ENCODE peak calls at places on chromosome 13, in eight cellular contexts. U is WTC11, L is left ventricle myocardium inferior, H is glutamatergic neuron, E is ascending aorta, X is AG04449, T is neural crest cell, C is uterus. P is an unnamed sample.

GRCh38 chr13:91313103-91313502 is 34.4 kb upstream of the MIR17HG start:
- DNase-seq in U (no peak), L (no peak), H (no peak), E (no peak), X (no peak), T (no peak), C (no peak), P (no peak)

GRCh38 chr13:73754241-73754640 is 380.0 kb downstream of the KLF12 start:
- DNase-seq in U (no peak), L (no peak), H (no peak), E (no peak), X (no peak), T (no peak), C (no peak), P (no peak)

GRCh38 chr13:50801087-50801931 is 42.2 kb downstream of the DLEU7 start:
- DNase-seq in U (peak), L (no peak), H (peak), E (no peak), X (peak), T (peak), C (peak), P (peak)

GRCh38 chr13:35822666-35823065 is 308.5 kb downstream of the DCLK1 start:
- DNase-seq in U (no peak), L (no peak), H (no peak), E (no peak), X (no peak), T (no peak), C (no peak), P (no peak)

GRCh38 chr13:110420626-110421025 is 113.5 kb downstream of the COL4A2 start:
- DNase-seq in U (no peak), L (no peak), H (no peak), E (no peak), X (no peak), T (no peak), C (no peak), P (no peak)

GRCh38 chr13:104301216-104301975 is 1235.2 kb upstream of the SLC10A2 start:
- DNase-seq in U (no peak), L (no peak), H (no peak), E (no peak), X (no peak), T (no peak), C (no peak), P (no peak)

GRCh38 chr13:100532090-100532766 is 56.4 kb downstream of the GGACT start:
- DNase-seq in U (no peak), L (no peak), H (no peak), E (no peak), X (no peak), T (no peak), C (no peak), P (no peak)

GRCh38 chr13:45882626-45883025 is 31.1 kb upstream of the SIAH3 start:
- DNase-seq in U (no peak), L (no peak), H (no peak), E (no peak), X (no peak), T (no peak), C (no peak), P (no peak)

GRCh38 chr13:45036206-45036605 is 46.9 kb downstream of the GPALPP1 start:
- DNase-seq in U (no peak), L (no peak), H (no peak), E (no peak), X (no peak), T (no peak), C (no peak), P (no peak)

GRCh38 chr13:32179708-32180107 is 135.5 kb downstream of the ZAR1L start:
- DNase-seq in U (no peak), L (no peak), H (no peak), E (no peak), X (no peak), T (no peak), C (no peak), P (no peak)

GRCh38 chr13:48161530-48162179 is 66.8 kb upstream of the MED4 start:
- DNase-seq in U (no peak), L (peak), H (no peak), E (peak), X (no peak), T (no peak), C (no peak), P (no peak)

GRCh38 chr13:50122465-50122864 is 107.2 kb downstream of the KCNRG start:
- DNase-seq in U (no peak), L (no peak), H (no peak), E (no peak), X (no peak), T (no peak), C (no peak), P (peak)

GRCh38 chr13:33446821-33447481 is 161.4 kb upstream of the STARD13 start:
- DNase-seq in U (no peak), L (no peak), H (no peak), E (no peak), X (no peak), T (no peak), C (no peak), P (no peak)

GRCh38 chr13:97241761-97242160 is 19.6 kb downstream of the MBNL2 start:
- DNase-seq in U (no peak), L (no peak), H (no peak), E (no peak), X (no peak), T (no peak), C (no peak), P (no peak)

GRCh38 chr13:106561551-106562170 is 6.3 kb downstream of the ARGLU1 start:
- DNase-seq in U (no peak), L (no peak), H (no peak), E (no peak), X (no peak), T (no peak), C (no peak), P (peak)

GRCh38 chr13:30551194-30551593 is 66.5 kb upstream of the USPL1 start:
- DNase-seq in U (no peak), L (no peak), H (no peak), E (no peak), X (no peak), T (no peak), C (no peak), P (peak)

GRCh38 chr13:51803018-51803417 is 945 bp downstream of the DHRS12 start:
- DNase-seq in U (no peak), L (no peak), H (no peak), E (no peak), X (no peak), T (no peak), C (no peak), P (no peak)

GRCh38 chr13:51804295-51805172 is 571 bp upstream of the DHRS12 start:
- DNase-seq in U (no peak), L (no peak), H (no peak), E (no peak), X (no peak), T (no peak), C (no peak), P (no peak)

GRCh38 chr13:51805313-51805712 is 1.4 kb upstream of the DHRS12 start:
- DNase-seq in U (no peak), L (no peak), H (no peak), E (no peak), X (no peak), T (no peak), C (no peak), P (no peak)

GRCh38 chr13:51802601-51803000 is 1.4 kb downstream of the DHRS12 start:
- DNase-seq in U (no peak), L (no peak), H (no peak), E (no peak), X (no peak), T (no peak), C (no peak), P (no peak)

DNA sequence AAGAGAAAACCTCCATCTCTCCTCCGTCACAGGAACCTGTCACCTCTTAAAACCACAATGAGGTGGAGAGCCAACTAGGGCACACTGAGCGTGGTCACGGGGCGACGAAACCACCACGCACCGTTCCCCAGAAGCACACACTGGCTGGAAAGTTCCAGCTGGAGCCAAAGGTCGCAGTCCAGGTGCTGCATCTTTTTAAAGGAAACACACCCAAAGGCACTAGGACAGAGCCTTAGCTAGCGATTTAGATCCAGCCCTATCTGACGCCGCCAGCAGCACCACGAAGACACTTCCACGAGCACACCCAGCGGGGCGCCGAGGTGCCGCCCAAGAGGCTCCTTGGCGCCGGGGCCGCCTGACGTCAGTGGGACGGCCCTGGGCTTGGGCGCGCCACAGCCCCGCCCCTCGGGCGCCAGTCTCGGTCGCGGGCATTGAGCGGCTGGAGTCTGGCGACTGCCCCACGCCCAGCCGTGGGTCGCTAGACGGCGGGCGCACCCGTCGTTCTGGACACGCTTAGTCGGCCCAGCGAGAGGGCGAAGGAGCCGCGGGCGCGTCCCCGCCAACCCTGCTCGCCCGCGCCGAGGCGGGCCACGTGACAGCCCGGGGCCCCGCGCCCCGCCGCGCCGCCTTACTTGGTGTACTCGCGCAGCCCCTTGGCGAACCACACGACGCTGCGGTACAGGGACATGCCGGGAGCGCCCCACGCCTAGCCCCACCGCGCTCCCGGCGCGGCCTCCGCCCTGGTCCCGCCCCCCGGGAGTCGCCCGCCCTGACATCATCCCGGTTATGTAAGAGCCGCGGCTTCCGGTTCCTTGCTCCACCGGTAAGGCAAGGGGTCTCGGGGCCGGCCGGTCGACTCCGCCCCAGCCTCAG is at the start of gene DHRS12:
- DNase-seq in U (peak), L (peak), H (peak), E (peak), X (no peak), T (peak), C (peak), P (peak)
- TF ChIP-seq CTCF in U (no peak), L (peak), H (no peak), E (no peak), X (no peak), T (no peak), C (no peak), P (no peak)

DNA sequence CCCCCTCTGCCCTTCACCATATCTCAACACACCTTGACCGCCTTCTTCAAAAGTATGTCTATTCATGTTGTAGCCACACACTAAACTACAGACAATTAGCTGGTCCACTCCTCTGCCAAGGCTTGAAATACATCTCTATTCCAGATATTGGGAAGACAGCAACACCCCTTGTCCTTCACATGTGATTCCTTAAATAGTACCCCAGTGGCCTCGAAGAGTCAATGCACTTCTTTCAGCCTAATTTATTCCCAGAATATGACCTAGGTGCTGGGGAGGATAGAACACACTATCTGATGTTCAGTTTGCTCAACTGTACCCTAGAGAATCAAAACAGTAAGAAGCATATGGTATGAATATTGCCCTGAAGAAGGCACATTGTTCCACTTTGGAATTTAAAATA is 82.4 kb upstream of the DACH1 start:
- DNase-seq in U (no peak), L (no peak), H (no peak), E (no peak), X (no peak), T (no peak), C (no peak), P (no peak)
- TF ChIP-seq CTCF in U (no peak), L (no peak), H (no peak), E (no peak), X (no peak), T (no peak), C (no peak), P (no peak)

DNA sequence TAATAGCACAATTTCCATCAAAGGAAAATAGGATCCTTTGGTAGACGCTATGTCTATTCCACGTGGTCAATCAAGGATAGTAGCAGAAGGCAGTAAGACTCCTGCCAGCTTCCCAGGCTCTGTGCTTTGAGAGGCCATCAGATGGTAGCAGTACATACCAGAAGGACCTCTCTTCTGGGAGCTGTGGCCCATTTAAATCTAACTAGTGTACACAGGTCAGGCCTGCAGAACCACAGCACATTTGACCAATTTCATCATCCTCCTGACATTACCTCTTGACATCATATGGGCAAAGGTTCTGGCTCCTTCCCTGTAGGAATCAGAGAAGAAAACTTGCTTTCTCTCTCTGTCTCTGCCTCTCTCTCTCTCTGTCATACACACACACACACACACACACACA is 229.6 kb upstream of the HTR2A start:
- DNase-seq in U (no peak), L (no peak), H (no peak), E (no peak), X (no peak), T (no peak), C (no peak), P (no peak)
- TF ChIP-seq CTCF in U (no peak), L (no peak), H (no peak), E (no peak), X (no peak), T (no peak), C (no peak), P (peak)

GRCh38 chr13:79051472-79051871 is 354.6 kb downstream of the RBM26 start:
- DNase-seq in U (no peak), L (no peak), H (no peak), E (no peak), X (no peak), T (no peak), C (no peak), P (no peak)

GRCh38 chr13:79060216-79060615 is 345.8 kb downstream of the RBM26 start:
- DNase-seq in U (no peak), L (no peak), H (no peak), E (no peak), X (no peak), T (no peak), C (no peak), P (no peak)

GRCh38 chr13:79062291-79062690 is 343.8 kb downstream of the RBM26 start:
- DNase-seq in U (no peak), L (no peak), H (no peak), E (no peak), X (no peak), T (no peak), C (no peak), P (no peak)

GRCh38 chr13:79056706-79057105 is 349.3 kb downstream of the RBM26 start:
- DNase-seq in U (peak), L (no peak), H (peak), E (no peak), X (no peak), T (no peak), C (no peak), P (no peak)
- TF ChIP-seq CTCF in U (peak), L (no peak), H (peak), E (no peak), X (no peak), T (peak), C (no peak), P (no peak)

DNA sequence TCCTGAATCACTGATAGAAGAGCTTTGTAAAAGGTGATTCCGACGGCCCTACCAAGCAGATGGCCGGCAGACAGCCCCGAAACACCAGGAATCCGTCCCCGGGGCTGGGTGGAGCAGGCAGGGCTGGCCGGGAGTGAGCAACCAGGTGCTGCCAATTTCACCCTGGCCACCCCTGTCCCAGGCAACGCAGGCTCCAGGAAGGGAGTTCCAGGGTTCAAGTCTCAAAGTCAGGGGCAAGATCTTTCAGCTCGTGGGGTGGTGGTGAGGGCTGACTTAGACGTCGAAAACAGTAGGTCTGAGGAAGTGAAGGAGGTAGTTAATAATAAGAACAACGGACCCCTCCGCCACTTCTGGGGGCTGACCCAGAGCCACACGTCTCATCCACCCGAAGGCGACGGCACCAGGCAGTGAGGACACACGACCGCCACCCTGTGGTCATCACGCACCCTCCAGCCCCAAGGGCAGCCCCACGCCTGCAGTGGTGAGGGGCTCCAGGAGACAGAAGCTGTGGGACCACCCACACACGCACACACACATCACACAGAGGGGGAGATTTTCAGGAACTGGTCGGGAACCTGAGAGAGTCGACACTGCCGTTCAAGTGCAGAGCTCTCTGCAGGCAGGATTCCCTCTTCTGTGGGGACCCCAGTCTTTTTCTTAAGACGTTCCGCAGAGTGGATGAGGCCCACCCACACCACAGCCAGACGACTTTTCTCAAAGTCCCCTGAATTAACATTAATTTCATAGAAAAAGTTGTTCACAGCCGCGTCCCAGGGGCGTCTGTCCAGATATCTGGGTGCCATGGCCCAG is 67.2 kb downstream of the SPACA7 start:
- DNase-seq in U (peak), L (no peak), H (peak), E (no peak), X (no peak), T (peak), C (no peak), P (no peak)
- TF ChIP-seq CTCF in U (peak), L (no peak), H (no peak), E (no peak), X (peak), T (no peak), C (no peak), P (peak)

DNA sequence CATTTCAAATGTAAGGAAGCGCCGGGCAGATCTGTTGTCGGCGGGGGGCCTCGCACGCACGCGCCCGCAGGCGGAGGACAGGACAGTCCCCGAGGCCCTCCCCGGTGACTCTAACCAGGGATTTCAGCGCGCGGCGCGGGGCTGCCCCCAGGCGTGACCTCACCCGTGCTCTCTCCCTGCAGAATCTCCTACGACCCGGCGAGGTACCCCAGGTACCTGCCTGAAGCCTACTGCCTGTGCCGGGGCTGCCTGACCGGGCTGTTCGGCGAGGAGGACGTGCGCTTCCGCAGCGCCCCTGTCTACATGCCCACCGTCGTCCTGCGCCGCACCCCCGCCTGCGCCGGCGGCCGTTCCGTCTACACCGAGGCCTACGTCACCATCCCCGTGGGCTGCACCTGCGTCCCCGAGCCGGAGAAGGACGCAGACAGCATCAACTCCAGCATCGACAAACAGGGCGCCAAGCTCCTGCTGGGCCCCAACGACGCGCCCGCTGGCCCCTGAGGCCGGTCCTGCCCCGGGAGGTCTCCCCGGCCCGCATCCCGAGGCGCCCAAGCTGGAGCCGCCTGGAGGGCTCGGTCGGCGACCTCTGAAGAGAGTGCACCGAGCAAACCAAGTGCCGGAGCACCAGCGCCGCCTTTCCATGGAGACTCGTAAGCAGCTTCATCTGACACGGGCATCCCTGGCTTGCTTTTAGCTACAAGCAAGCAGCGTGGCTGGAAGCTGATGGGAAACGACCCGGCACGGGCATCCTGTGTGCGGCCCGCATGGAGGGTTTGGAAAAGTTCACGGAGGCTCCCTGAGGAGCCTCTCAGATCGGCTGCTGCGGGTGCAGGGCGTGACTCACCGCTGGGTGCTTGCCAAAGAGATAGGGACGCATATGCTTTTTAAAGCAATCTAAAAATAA is 18.2 kb downstream of the IL17D start:
- DNase-seq in U (peak), L (peak), H (peak), E (no peak), X (no peak), T (no peak), C (peak), P (no peak)
- TF ChIP-seq CTCF in U (no peak), L (no peak), H (no peak), E (no peak), X (peak), T (no peak), C (no peak), P (no peak)

DNA sequence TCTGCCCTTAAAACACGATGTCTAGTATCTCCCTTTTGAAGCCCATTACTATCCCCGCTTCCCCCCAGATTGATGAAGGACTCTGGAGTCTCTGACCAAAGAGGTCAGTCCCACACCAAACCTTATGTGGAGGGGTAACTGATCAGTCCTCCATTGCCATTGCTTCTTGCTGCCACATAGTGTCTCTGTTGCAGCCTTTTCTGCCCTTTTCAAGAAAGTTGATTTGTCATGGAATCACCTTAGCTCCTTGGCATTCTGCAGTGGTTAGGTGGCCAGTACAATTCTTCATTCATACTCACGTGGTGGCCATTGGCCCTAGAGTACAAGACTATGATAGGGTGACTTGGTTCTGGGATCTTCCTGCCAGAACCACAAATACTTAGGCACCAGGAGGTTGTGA is 8.4 kb upstream of the HTR2A start:
- DNase-seq in U (no peak), L (no peak), H (no peak), E (no peak), X (no peak), T (no peak), C (no peak), P (no peak)
- TF ChIP-seq CTCF in U (no peak), L (no peak), H (no peak), E (no peak), X (peak), T (peak), C (no peak), P (peak)

P was measured in GM13976.